ENCODE peak calls at places on chromosomes 7 and 10, in six cellular contexts. I, G, F, C, T and L are unnamed samples.

GRCh38 chr10:35005868-35006267 is 84.3 kb downstream of the CUL2 start:
- DNase-seq in I (peak), G (peak), F (no peak), C (no peak), T (no peak), L (peak)

GRCh38 chr7:891805-892204 is 15.5 kb downstream of the GET4 start:
- DNase-seq in I (no peak), G (no peak), F (no peak), C (no peak), T (no peak), L (no peak)

GRCh38 chr7:131381069-131381838 is 53.6 kb downstream of the MKLN1 start:
- DNase-seq in I (peak), G (peak), F (no peak), C (no peak), T (no peak), L (no peak)

GRCh38 chr7:33757563-33758165 is 147.7 kb upstream of the BMPER start:
- DNase-seq in I (peak), G (peak), F (no peak), C (no peak), T (peak), L (no peak)

GRCh38 chr7:128459394-128459878 is 3.8 kb downstream of the HILPDA start:
- DNase-seq in I (peak), G (peak), F (peak), C (peak), T (peak), L (peak)

GRCh38 chr7:157528785-157529341 is 192.1 kb downstream of the DNAJB6 start:
- DNase-seq in I (no peak), G (no peak), F (no peak), C (peak), T (no peak), L (no peak)

GRCh38 chr7:11236680-11237079 is 263.0 kb downstream of the PHF14 start:
- DNase-seq in I (no peak), G (no peak), F (no peak), C (no peak), T (no peak), L (no peak)

GRCh38 chr10:28495084-28495483 is 37.8 kb upstream of the WAC start:
- DNase-seq in I (no peak), G (no peak), F (no peak), C (no peak), T (no peak), L (no peak)

GRCh38 chr10:13684813-13685511 is 98.2 kb downstream of the PRPF18 start:
- DNase-seq in I (no peak), G (no peak), F (no peak), C (no peak), T (no peak), L (no peak)

GRCh38 chr7:36658603-36659516 is 65.4 kb downstream of the AOAH start:
- DNase-seq in I (peak), G (peak), F (no peak), C (no peak), T (peak), L (peak)

GRCh38 chr10:60353519-60354258 is 36.0 kb downstream of the ANK3 start:
- DNase-seq in I (peak), G (peak), F (no peak), C (no peak), T (no peak), L (peak)

GRCh38 chr10:52740913-52741675 is 31.5 kb downstream of the MBL2 start:
- DNase-seq in I (peak), G (peak), F (peak), C (peak), T (peak), L (peak)

GRCh38 chr7:66727058-66727457 is 13.5 kb upstream of the RABGEF1 start:
- DNase-seq in I (no peak), G (no peak), F (no peak), C (no peak), T (no peak), L (no peak)

GRCh38 chr10:62749104-62749683 is 55.3 kb upstream of the ADO start:
- DNase-seq in I (no peak), G (no peak), F (no peak), C (no peak), T (no peak), L (no peak)

GRCh38 chr7:130490888-130491771 is 755 bp upstream of the MEST start:
- DNase-seq in I (peak), G (peak), F (peak), C (peak), T (peak), L (no peak)

GRCh38 chr10:49352323-49352722 is 43.6 kb downstream of the DRGX start:
- DNase-seq in I (no peak), G (no peak), F (no peak), C (no peak), T (no peak), L (no peak)

GRCh38 chr7:93046641-93047040 is 71.1 kb downstream of the SAMD9 start:
- DNase-seq in I (no peak), G (peak), F (no peak), C (no peak), T (no peak), L (peak)

GRCh38 chr10:93465806-93466675 is 16.1 kb downstream of the MYOF start:
- DNase-seq in I (peak), G (peak), F (no peak), C (no peak), T (no peak), L (no peak)

GRCh38 chr7:44964831-44965440 is 13.9 kb downstream of the MYO1G start:
- DNase-seq in I (no peak), G (no peak), F (peak), C (no peak), T (no peak), L (no peak)

GRCh38 chr10:6148251-6148691 is 54.5 kb upstream of the PFKFB3 start:
- DNase-seq in I (no peak), G (no peak), F (no peak), C (no peak), T (no peak), L (no peak)

GRCh38 chr10:98038333-98038732 is 7.9 kb upstream of the CRTAC1 start:
- DNase-seq in I (no peak), G (no peak), F (peak), C (peak), T (no peak), L (peak)

GRCh38 chr7:143372070-143372469 is 9.1 kb upstream of the ZYX start:
- DNase-seq in I (no peak), G (no peak), F (no peak), C (no peak), T (no peak), L (no peak)

GRCh38 chr7:77993823-77994222 is 195.2 kb downstream of the PHTF2 start:
- DNase-seq in I (no peak), G (no peak), F (no peak), C (no peak), T (no peak), L (no peak)

GRCh38 chr10:128985036-128985435 is 482.0 kb upstream of the MGMT start:
- DNase-seq in I (no peak), G (no peak), F (peak), C (no peak), T (no peak), L (peak)

GRCh38 chr10:50275650-50276235 is 24.4 kb upstream of the ASAH2 start:
- DNase-seq in I (peak), G (peak), F (peak), C (peak), T (peak), L (peak)

GRCh38 chr7:51356849-51357516 is 40.4 kb upstream of the COBL start:
- DNase-seq in I (no peak), G (no peak), F (no peak), C (no peak), T (no peak), L (no peak)

GRCh38 chr7:52260046-52260665 is 775.3 kb upstream of the POM121L12 start:
- DNase-seq in I (no peak), G (peak), F (no peak), C (peak), T (peak), L (peak)

DNA sequence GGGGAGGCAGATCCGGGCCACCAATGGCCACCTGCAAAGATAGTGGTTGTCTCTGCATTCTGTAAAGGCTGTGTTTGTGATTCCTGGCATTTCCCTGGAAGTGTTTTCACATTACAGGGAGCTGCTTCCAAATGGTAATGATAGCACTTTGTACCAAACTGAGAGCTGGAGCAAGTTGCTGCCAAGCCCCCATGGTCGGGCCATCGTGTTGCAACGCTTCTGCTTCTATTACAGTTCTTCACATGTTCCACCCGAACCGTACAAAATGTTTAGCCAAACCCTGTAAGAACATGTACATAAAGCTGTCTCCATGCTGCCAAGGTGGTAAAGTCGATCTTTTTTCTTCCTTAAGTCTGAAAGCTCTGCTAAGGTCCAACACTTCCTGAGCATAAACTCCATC is 397.7 kb upstream of the NFE2L3 start:
- DNase-seq in I (no peak), G (no peak), F (no peak), C (no peak), T (no peak), L (no peak)
- H2AK5ac ChIP-seq in I (no peak), G (no peak), F (no peak), C (no peak), T (no peak), L (no peak)

GRCh38 chr7:95433129-95433528 is 1.7 kb downstream of the PON2 start:
- DNase-seq in I (no peak), G (no peak), F (no peak), C (no peak), T (no peak), L (no peak)

GRCh38 chr7:95436407-95436806 is 1.6 kb upstream of the PON2 start:
- DNase-seq in I (no peak), G (no peak), F (no peak), C (no peak), T (no peak), L (no peak)

GRCh38 chr7:95433952-95434351 is 876 bp downstream of the PON2 start:
- DNase-seq in I (no peak), G (no peak), F (no peak), C (no peak), T (no peak), L (no peak)

GRCh38 chr7:95434501-95435421 is at the start of gene PON2:
- DNase-seq in I (peak), G (peak), F (peak), C (peak), T (peak), L (peak)

GRCh38 chr7:95435422-95435780 is 573 bp upstream of the PON2 start:
- DNase-seq in I (no peak), G (no peak), F (no peak), C (no peak), T (no peak), L (no peak)
- H4K8ac ChIP-seq in I (peak), G (peak), F (no peak), C (no peak), T (peak), L (no peak)

GRCh38 chr10:74641659-74642058 is 184.7 kb upstream of the KAT6B start:
- DNase-seq in I (no peak), G (no peak), F (no peak), C (no peak), T (no peak), L (no peak)

GRCh38 chr10:74643586-74643956 is 182.8 kb upstream of the KAT6B start:
- DNase-seq in I (no peak), G (no peak), F (no peak), C (no peak), T (no peak), L (peak)

GRCh38 chr10:74645681-74646080 is 180.7 kb upstream of the KAT6B start:
- DNase-seq in I (no peak), G (no peak), F (no peak), C (no peak), T (no peak), L (no peak)

GRCh38 chr10:74640134-74640533 is 186.3 kb upstream of the KAT6B start:
- DNase-seq in I (peak), G (peak), F (no peak), C (peak), T (peak), L (peak)

GRCh38 chr10:74642901-74643585 is 183.4 kb upstream of the KAT6B start:
- DNase-seq in I (no peak), G (no peak), F (no peak), C (no peak), T (no peak), L (peak)
- H3K4ac ChIP-seq in I (no peak), G (no peak), F (no peak), C (no peak), T (no peak), L (no peak)

DNA sequence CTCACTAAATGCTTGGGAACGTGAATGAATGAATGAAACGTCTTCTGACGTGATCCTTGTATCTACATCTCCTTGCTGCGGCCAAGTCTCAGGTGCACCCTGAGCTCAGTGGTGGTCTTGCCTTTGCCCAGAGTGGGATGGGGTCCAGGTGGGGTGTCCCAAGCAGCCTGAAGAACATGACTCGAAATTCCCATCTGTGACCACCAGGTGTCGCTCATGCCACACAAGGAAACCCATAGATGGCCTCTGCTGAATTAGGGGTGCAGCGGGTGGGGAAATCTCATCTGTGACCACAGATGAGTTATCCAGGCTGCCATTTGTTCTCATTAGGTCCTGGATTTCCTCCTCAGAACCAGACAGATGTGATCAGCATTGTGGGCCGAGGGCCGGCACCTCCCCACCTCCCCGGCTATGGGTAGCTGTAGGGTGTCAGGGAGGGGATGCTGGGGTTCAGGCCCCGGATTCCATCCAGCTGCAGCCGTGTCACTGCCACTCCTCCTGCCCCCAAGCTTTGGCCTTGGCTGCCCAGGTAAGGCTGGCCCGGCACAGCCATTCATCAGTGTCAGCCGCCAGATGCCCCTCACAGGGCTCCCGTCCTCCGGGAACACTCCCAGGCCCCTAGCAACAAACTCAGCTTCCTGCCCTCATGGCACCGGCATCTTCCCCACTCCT is 21.0 kb upstream of the GNA12 start:
- DNase-seq in I (peak), G (peak), F (peak), C (peak), T (peak), L (peak)
- H2AK5ac ChIP-seq in I (peak), G (no peak), F (no peak), C (no peak), T (peak), L (no peak)

GRCh38 chr7:27236053-27236410 is 6.6 kb upstream of the EVX1 start:
- DNase-seq in I (no peak), G (no peak), F (no peak), C (no peak), T (no peak), L (peak)
- H4K8ac ChIP-seq in I (no peak), G (no peak), F (no peak), C (no peak), T (no peak), L (peak)

GRCh38 chr7:72170489-72170888 is 241.6 kb downstream of the CALN1 start:
- DNase-seq in I (no peak), G (no peak), F (no peak), C (no peak), T (no peak), L (no peak)
- H3K4ac ChIP-seq in I (no peak), G (no peak), F (no peak), C (no peak), T (no peak), L (no peak)